ENCODE peak calls at places on chromosomes 5 and 9, in four cellular contexts. T, X, W and K are unnamed samples. For H3K4me1, the result is how much of the 10 kb centered on the place peaks cover.

GRCh38 chr5:83711982-83712601 is 8.6 kb downstream of the HAPLN1 start:
- DNase-seq in W (no peak), X (no peak), T (no peak), K (no peak)

GRCh38 chr5:147613359-147613758 is 103.5 kb upstream of the DPYSL3 start:
- DNase-seq in W (no peak), X (no peak), T (no peak), K (no peak)

GRCh38 chr9:4106744-4107143 is 193.1 kb downstream of the GLIS3 start:
- DNase-seq in W (no peak), T (no peak), X (no peak), K (no peak)

GRCh38 chr9:117392992-117393391 is 21.9 kb downstream of the ASTN2 start:
- DNase-seq in T (no peak), W (no peak), X (no peak), K (no peak)

GRCh38 chr9:34254141-34254913 is 74.7 kb downstream of the KIF24 start:
- DNase-seq in X (no peak), T (peak), W (no peak), K (peak)

GRCh38 chr5:160260881-160261815 is 31.8 kb downstream of the FABP6 start:
- DNase-seq in X (peak), W (no peak), T (no peak), K (no peak)

GRCh38 chr5:126360467-126360866 is 62.7 kb upstream of the GRAMD2B start:
- DNase-seq in X (no peak), T (no peak), W (no peak), K (no peak)

GRCh38 chr9:33117306-33117705 is 40.8 kb upstream of the SMU1 start:
- DNase-seq in W (no peak), X (no peak), T (no peak), K (no peak)

GRCh38 chr5:103036601-103037000 is 83.3 kb downstream of the GIN1 start:
- DNase-seq in X (no peak), W (no peak), T (no peak), K (no peak)

GRCh38 chr5:31008231-31008630 is 185.3 kb upstream of the CDH6 start:
- DNase-seq in X (no peak), W (no peak), T (no peak), K (no peak)

GRCh38 chr5:142403583-142403982 is 78.8 kb upstream of the SPRY4 start:
- DNase-seq in W (no peak), T (no peak), X (no peak), K (no peak)

GRCh38 chr5:42680035-42680434 is 76.6 kb upstream of the CCDC152 start:
- DNase-seq in X (no peak), T (no peak), W (no peak), K (no peak)

GRCh38 chr9:113854310-113854709 is 21.8 kb upstream of the ZNF618 start:
- DNase-seq in T (no peak), W (no peak), X (no peak), K (no peak)

GRCh38 chr5:43305948-43306563 is 7.2 kb downstream of the HMGCS1 start:
- DNase-seq in X (no peak), W (no peak), T (no peak), K (no peak)

GRCh38 chr9:133148351-133149129 is 15.2 kb downstream of the GBGT1 start:
- DNase-seq in W (peak), X (peak), T (peak), K (peak)

GRCh38 chr5:154409230-154409840 is 36.5 kb upstream of the SAP30L start:
- DNase-seq in X (no peak), T (no peak), W (no peak), K (no peak)

GRCh38 chr5:105735704-105736103 is 1935.0 kb downstream of the EFNA5 start:
- DNase-seq in W (no peak), T (no peak), X (no peak), K (no peak)

GRCh38 chr9:70901741-70902140 is 219.7 kb downstream of the TRPM3 start:
- DNase-seq in X (no peak), T (no peak), W (no peak), K (no peak)

GRCh38 chr5:67163863-67164595 is 32.6 kb downstream of the CD180 start:
- DNase-seq in X (no peak), W (no peak), T (no peak), K (no peak)

GRCh38 chr9:95092321-95093072 is 225.0 kb downstream of the FANCC start:
- DNase-seq in T (no peak), X (no peak), W (no peak), K (no peak)

GRCh38 chr9:101631892-101632291 is 37.1 kb upstream of the PPP3R2 start:
- DNase-seq in X (no peak), T (no peak), W (no peak), K (no peak)

DNA sequence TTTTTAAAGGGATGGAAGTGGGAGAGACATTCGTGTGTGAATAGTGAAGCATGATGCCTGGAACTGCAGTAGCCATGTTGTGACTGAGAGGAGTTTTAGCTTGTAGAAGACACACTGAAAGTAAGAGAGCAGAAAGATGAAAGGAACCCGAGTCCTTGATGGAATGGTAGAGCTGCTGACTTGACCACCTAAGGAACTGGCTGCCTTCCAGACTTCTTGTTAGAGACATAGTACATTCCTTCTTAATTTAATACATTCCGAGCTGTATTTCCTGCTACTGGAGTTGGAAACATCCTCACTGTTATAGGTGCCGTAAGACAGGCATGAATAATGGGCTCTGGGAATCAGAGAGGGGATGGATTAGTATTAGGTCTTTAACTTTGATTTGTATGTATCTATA is 7.4 kb downstream of the CER1 start:
- DNase-seq in T (no peak), X (no peak), W (no peak), K (no peak)
- H3K4me1 ChIP-seq in T (under half), X (under half), W (under half), K (under half)

GRCh38 chr9:38333047-38333446 is 59.5 kb upstream of the ALDH1B1 start:
- DNase-seq in W (no peak), T (no peak), X (no peak), K (no peak)

GRCh38 chr9:38336341-38336740 is 56.2 kb upstream of the ALDH1B1 start:
- DNase-seq in W (no peak), X (no peak), T (no peak), K (no peak)

GRCh38 chr9:38332625-38333024 is 59.9 kb upstream of the ALDH1B1 start:
- DNase-seq in T (no peak), X (no peak), W (no peak), K (no peak)

GRCh38 chr9:38335686-38336085 is 56.8 kb upstream of the ALDH1B1 start:
- DNase-seq in T (no peak), X (no peak), W (no peak), K (no peak)

DNA sequence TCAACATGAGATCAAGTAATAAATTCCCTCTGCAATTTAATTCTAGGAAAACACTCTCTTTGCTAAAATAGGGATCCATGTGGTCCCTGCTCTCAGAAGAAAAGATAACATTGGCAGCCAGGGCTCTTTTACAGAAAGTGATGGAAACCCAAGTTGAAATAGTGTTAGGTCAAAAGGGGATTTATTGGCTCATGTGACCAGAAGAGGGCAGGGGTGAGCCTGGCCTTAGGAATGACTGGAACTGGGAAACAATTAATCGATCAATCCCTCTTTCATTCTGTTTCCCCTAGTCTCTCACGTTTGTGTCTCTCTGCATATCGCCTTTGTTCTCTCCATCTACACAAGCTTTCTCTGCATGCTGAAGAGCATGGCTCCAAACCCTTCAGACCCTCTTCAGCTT is 58.3 kb upstream of the ALDH1B1 start:
- DNase-seq in X (no peak), T (no peak), W (no peak), K (no peak)
- TF ChIP-seq CTCF in X (no peak), T (no peak), W (no peak), K (peak)

GRCh38 chr5:56850423-56850822 is 35.1 kb downstream of the MAP3K1 start:
- DNase-seq in X (no peak), W (no peak), T (no peak), K (no peak)
- H3K4me1 ChIP-seq in X (half or more), W (half or more), T (under half), K (under half)

DNA sequence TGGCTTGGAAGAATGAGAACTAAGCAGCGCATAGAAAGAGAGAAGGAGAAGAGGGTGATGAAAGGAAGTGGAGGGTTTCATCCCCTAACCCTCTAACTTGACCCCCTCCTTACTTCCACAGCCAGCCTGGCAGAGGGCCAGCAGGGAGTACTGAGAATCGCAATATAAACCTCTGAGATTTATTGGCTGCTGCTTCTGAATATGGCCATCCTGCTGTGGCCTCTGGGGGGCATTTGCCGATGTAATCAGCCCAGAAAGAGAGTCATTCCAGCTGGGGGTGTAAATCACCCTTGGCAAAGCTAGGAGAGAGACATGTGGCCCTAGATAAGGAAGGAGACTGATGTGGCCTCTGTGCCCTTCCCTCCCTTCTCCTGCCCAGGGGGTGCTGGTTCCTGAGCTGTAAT is 960 bp upstream of the GFRA3 start:
- DNase-seq in W (no peak), T (no peak), X (no peak), K (no peak)
- TF ChIP-seq CTCF in W (no peak), T (no peak), X (no peak), K (no peak)

DNA sequence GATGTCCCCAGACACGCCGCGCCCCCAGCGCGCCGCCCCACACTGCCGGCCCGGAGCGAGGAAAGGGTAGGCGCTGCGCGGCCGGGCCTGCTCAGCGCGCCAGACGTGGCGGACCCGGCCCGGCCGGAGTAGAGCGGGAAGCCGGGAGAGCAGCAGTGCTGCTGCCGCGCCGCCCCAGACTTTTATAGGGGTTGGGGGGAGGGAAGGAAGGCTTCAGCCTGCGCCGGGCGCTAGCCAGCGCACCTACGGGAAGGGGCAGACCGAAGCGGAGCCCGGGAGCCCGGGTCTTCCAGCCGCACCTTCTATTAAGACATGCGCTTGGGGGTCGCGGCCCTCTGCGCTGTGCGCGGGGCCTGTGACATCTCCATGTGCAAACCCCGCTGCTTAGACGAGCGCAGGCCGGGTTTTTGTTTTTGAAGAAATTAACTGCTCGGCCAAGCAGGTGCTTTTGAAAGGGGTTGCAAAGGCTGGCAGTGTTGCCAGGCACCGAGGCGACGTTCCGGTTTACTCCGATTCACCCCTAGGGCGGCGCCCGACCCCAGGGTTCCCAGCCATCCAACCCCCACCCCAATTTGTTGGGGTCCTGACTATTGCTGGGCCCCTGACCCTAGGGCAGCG is 361 bp upstream of the PAX5 start:
- DNase-seq in X (no peak), W (no peak), T (no peak), K (no peak)
- H3K4me1 ChIP-seq in X (half or more), W (half or more), T (under half), K (under half)

GRCh38 chr9:6943293-6943692 is 185.5 kb downstream of the KDM4C start:
- DNase-seq in X (no peak), T (no peak), W (no peak), K (no peak)

GRCh38 chr9:6944896-6945295 is 187.1 kb downstream of the KDM4C start:
- DNase-seq in W (no peak), X (no peak), T (no peak), K (no peak)

GRCh38 chr9:6942406-6942805 is 184.6 kb downstream of the KDM4C start:
- DNase-seq in W (no peak), T (no peak), X (no peak), K (no peak)

GRCh38 chr9:6945871-6946270 is 188.1 kb downstream of the KDM4C start:
- DNase-seq in X (no peak), W (no peak), T (no peak), K (no peak)

GRCh38 chr9:6944093-6944551 is 186.3 kb downstream of the KDM4C start:
- DNase-seq in T (no peak), X (no peak), W (no peak), K (no peak)
- TF ChIP-seq CTCF in T (no peak), X (no peak), W (no peak), K (peak)

DNA sequence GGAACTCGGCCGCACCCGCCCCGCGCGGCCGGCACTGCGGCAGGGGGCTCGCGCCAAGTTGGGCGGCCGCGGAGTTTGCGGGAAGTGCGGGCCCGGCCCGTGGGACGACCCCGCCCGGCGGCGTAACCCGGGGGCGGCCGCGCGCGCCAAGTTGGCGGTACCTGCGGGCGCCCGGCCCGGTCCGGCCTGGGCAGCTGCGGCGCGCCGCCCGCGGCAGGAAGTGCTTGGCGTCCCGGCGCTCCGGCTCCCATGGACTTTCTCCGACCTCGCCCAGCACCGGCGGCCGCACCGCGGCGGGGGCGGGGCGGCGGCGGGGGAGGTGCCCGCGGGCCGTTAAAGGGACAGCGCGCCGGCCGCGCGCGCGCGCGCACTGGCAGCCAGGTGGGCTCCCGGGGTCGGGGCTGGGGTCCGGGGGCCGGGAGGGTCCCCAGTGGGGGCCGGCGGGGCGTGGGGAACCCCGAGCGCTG is at the start of gene NACC2:
- DNase-seq in W (no peak), T (peak), X (peak), K (no peak)
- H3K4me1 ChIP-seq in W (under half), T (under half), X (half or more), K (under half)

GRCh38 chr9:122058707-122059106 is 34.4 kb downstream of the TTLL11 start:
- DNase-seq in X (no peak), T (no peak), W (no peak), K (no peak)
- TF ChIP-seq CTCF in X (no peak), T (no peak), W (no peak), K (no peak)

GRCh38 chr9:37966443-37967271 is 62.7 kb upstream of the SLC25A51 start:
- DNase-seq in X (no peak), T (no peak), W (no peak), K (no peak)

GRCh38 chr9:37963936-37964739 is 60.2 kb upstream of the SLC25A51 start:
- DNase-seq in T (no peak), X (peak), W (no peak), K (no peak)

GRCh38 chr9:37964740-37965081 is 60.8 kb upstream of the SLC25A51 start:
- DNase-seq in T (no peak), X (no peak), W (no peak), K (no peak)

GRCh38 chr9:37967272-37967581 is 63.3 kb upstream of the SLC25A51 start:
- DNase-seq in W (no peak), T (no peak), X (no peak), K (no peak)

GRCh38 chr9:37965116-37965515 is 61.2 kb upstream of the SLC25A51 start:
- DNase-seq in T (no peak), W (no peak), X (no peak), K (no peak)
- H3K4me1 ChIP-seq in T (under half), W (under half), X (half or more), K (half or more)